ENCODE peak calls at places on chromosomes 3 and 15, in five cellular contexts. Q is caudate nucleus, L is neuronal stem cell, I is uterus, X is SJSA1. K is an unnamed sample.

GRCh38 chr3:115148142-115148790 is 1.2 kb upstream of the ZBTB20 start:
- DNase-seq in L (no peak), Q (no peak), X (no peak), I (no peak), K (no peak)

GRCh38 chr3:61452536-61452991 is 108.8 kb upstream of the PTPRG start:
- DNase-seq in L (no peak), Q (no peak), X (peak; percentile 29), I (no peak), K (no peak)

GRCh38 chr15:79004336-79004735 is 59.5 kb upstream of the CTSH start:
- DNase-seq in Q (no peak), L (no peak), X (peak; percentile 36), I (no peak), K (no peak)

GRCh38 chr3:14989943-14990753 is 42.8 kb downstream of the NR2C2 start:
- DNase-seq in L (no peak), I (no peak), Q (no peak), X (no peak), K (peak; percentile 67)

GRCh38 chr15:82999905-83000671 is 11.4 kb downstream of the C15orf40 start:
- DNase-seq in L (peak; percentile 12), X (peak; percentile 57), I (no peak), Q (no peak), K (no peak)

GRCh38 chr15:34049096-34049495 is 10.1 kb upstream of the AVEN start:
- DNase-seq in Q (no peak), X (peak; percentile 69), L (no peak), I (no peak), K (no peak)

GRCh38 chr3:17070560-17070959 is 185.8 kb downstream of the PLCL2 start:
- DNase-seq in Q (no peak), L (no peak), X (peak; percentile 31), I (no peak), K (peak; percentile 54)

GRCh38 chr3:11145888-11146287 is 8.4 kb upstream of the HRH1 start:
- DNase-seq in L (no peak), X (peak; percentile 32), Q (no peak), I (no peak), K (no peak)

GRCh38 chr3:100136921-100137320 is 22.6 kb upstream of the FILIP1L start:
- DNase-seq in L (no peak), Q (no peak), X (no peak), I (no peak), K (peak; percentile 45)

GRCh38 chr3:134315286-134316106 is 58.8 kb downstream of the AMOTL2 start:
- DNase-seq in L (no peak), Q (no peak), I (peak; percentile 83), X (peak; percentile 68), K (peak; percentile 66)

GRCh38 chr3:131711114-131711786 is 208.5 kb upstream of the MRPL3 start:
- DNase-seq in L (no peak), I (no peak), Q (no peak), X (no peak), K (no peak)

GRCh38 chr3:184428561-184429175 is 48.8 kb downstream of the CHRD start:
- DNase-seq in L (no peak), Q (no peak), X (peak; percentile 34), I (no peak), K (no peak)

GRCh38 chr15:42141795-42142667 is 14.4 kb downstream of the PLA2G4F start:
- DNase-seq in I (no peak), Q (no peak), X (no peak), L (no peak), K (no peak)

GRCh38 chr3:136141891-136142290 is 54.2 kb downstream of the MSL2 start:
- DNase-seq in X (no peak), I (no peak), Q (no peak), L (no peak), K (no peak)

GRCh38 chr3:189334064-189334920 is 162.5 kb downstream of the TPRG1 start:
- DNase-seq in X (peak; percentile 60), L (no peak), I (no peak), Q (no peak), K (no peak)

GRCh38 chr15:56667517-56667916 is 65.8 kb downstream of the ZNF280D start:
- DNase-seq in I (no peak), X (no peak), Q (no peak), L (no peak), K (no peak)

GRCh38 chr3:48088056-48088748 is 72.0 kb upstream of the MAP4 start:
- DNase-seq in L (peak; percentile 30), Q (peak; percentile 23), I (no peak), X (peak; percentile 51), K (peak; percentile 61)

GRCh38 chr3:143135150-143135549 is 15.6 kb downstream of the CHST2 start:
- DNase-seq in X (peak; percentile 74), Q (peak; percentile 2), L (no peak), I (no peak), K (no peak)

GRCh38 chr3:32432711-32433530 is 41.3 kb downstream of the CMTM7 start:
- DNase-seq in I (no peak), X (no peak), Q (no peak), L (no peak), K (no peak)

GRCh38 chr15:61216519-61216918 is 12.6 kb downstream of the RORA start:
- DNase-seq in I (no peak), Q (no peak), L (no peak), X (no peak), K (no peak)

GRCh38 chr3:160831411-160831810 is 75.4 kb downstream of the PPM1L start:
- DNase-seq in L (no peak), X (no peak), I (no peak), Q (no peak), K (no peak)

GRCh38 chr3:196554205-196554604 is 14.1 kb downstream of the WDR53 start:
- DNase-seq in I (no peak), X (no peak), Q (no peak), L (no peak), K (no peak)

GRCh38 chr3:41202834-41203345 is 3.6 kb downstream of the CTNNB1 start:
- DNase-seq in L (no peak), I (no peak), X (peak; percentile 51), Q (no peak), K (no peak)

GRCh38 chr3:39234705-39235104 is 42.3 kb upstream of the XIRP1 start:
- DNase-seq in I (no peak), L (no peak), Q (no peak), X (no peak), K (no peak)

GRCh38 chr3:102529452-102529851 is 94.6 kb downstream of the ZPLD1 start:
- DNase-seq in L (no peak), I (no peak), Q (no peak), X (no peak), K (no peak)

GRCh38 chr15:60932051-60932915 is 296.8 kb downstream of the RORA start:
- DNase-seq in X (no peak), Q (peak; percentile 15), I (no peak), L (no peak), K (no peak)

GRCh38 chr3:69791919-69792399 is 52.7 kb downstream of the MITF start:
- DNase-seq in I (no peak), X (peak; percentile 45), L (no peak), Q (no peak), K (no peak)

GRCh38 chr3:86948840-86949239 is 42.1 kb downstream of the VGLL3 start:
- DNase-seq in I (no peak), X (no peak), Q (no peak), L (no peak), K (no peak)

GRCh38 chr3:4995500-4996053 is 16.3 kb downstream of the BHLHE40 start:
- DNase-seq in L (no peak), X (peak; percentile 55), Q (no peak), I (no peak), K (no peak)

GRCh38 chr3:37453393-37454391 is 279.3 kb upstream of the LRRFIP2 start:
- DNase-seq in I (peak; percentile 29), L (peak; percentile 40), X (no peak), Q (peak; percentile 23), K (peak; percentile 82)

GRCh38 chr3:141797819-141798405 is 34.7 kb downstream of the GRK7 start:
- DNase-seq in Q (no peak), X (no peak), I (no peak), L (no peak), K (no peak)

GRCh38 chr3:141795311-141795710 is 32.1 kb downstream of the GRK7 start:
- DNase-seq in L (no peak), I (no peak), Q (no peak), X (no peak), K (no peak)

GRCh38 chr3:141795719-141796435 is 32.7 kb downstream of the GRK7 start:
- DNase-seq in X (no peak), L (no peak), I (peak; percentile 67), Q (no peak), K (no peak)

GRCh38 chr3:141797167-141797773 is 34.1 kb downstream of the GRK7 start:
- DNase-seq in X (no peak), I (peak; percentile 39), Q (peak; percentile 12), L (peak; percentile 83), K (peak; percentile 79)

GRCh38 chr3:141796436-141797166 is 33.4 kb downstream of the GRK7 start:
- DNase-seq in L (no peak), Q (no peak), X (no peak), I (no peak), K (no peak)
- H3K27ac ChIP-seq in L (peak overlapping the region; percentile 73), Q (peak overlapping the region; percentile 20), X (no peak overlapping the region), I (peak overlapping the region; percentile 85), K (peak overlapping the region; percentile 96)

GRCh38 chr3:13349823-13350222 is 70.3 kb downstream of the NUP210 start:
- DNase-seq in I (no peak), X (no peak), L (peak; percentile 58), Q (no peak), K (no peak)
- H3K27ac ChIP-seq in I (no peak overlapping the region), X (no peak overlapping the region), L (peak overlapping the region; percentile 71), Q (no peak overlapping the region), K (no peak overlapping the region)

GRCh38 chr15:100191161-100191560 is 150.6 kb downstream of the ADAMTS17 start:
- DNase-seq in I (no peak), Q (no peak), X (no peak), L (no peak), K (no peak)

GRCh38 chr15:100189849-100190248 is 151.9 kb downstream of the ADAMTS17 start:
- DNase-seq in Q (no peak), X (no peak), L (no peak), I (no peak), K (no peak)

GRCh38 chr15:100192092-100192695 is 149.6 kb downstream of the ADAMTS17 start:
- DNase-seq in Q (no peak), L (no peak), I (no peak), X (no peak), K (no peak)

GRCh38 chr15:100189319-100189718 is 152.5 kb downstream of the ADAMTS17 start:
- DNase-seq in L (no peak), I (no peak), X (no peak), Q (no peak), K (no peak)

GRCh38 chr15:100190675-100191074 is 151.1 kb downstream of the ADAMTS17 start:
- DNase-seq in L (no peak), Q (no peak), I (no peak), X (no peak), K (no peak)
- H3K27ac ChIP-seq in L (no peak overlapping the region), Q (no peak overlapping the region), I (no peak overlapping the region), X (no peak overlapping the region), K (no peak overlapping the region)

GRCh38 chr15:66833372-66833771 is 131.3 kb downstream of the SMAD6 start:
- DNase-seq in I (no peak), L (no peak), Q (no peak), X (no peak), K (no peak)

GRCh38 chr15:66831289-66831688 is 129.3 kb downstream of the SMAD6 start:
- DNase-seq in I (no peak), L (no peak), X (no peak), Q (no peak), K (no peak)

GRCh38 chr15:66833803-66834202 is 131.8 kb downstream of the SMAD6 start:
- DNase-seq in Q (no peak), I (no peak), L (no peak), X (no peak), K (no peak)

GRCh38 chr15:66831801-66832390 is 129.9 kb downstream of the SMAD6 start:
- DNase-seq in X (no peak), Q (no peak), L (no peak), I (no peak), K (no peak)

GRCh38 chr15:66832679-66833078 is 130.6 kb downstream of the SMAD6 start:
- DNase-seq in L (no peak), Q (no peak), X (no peak), I (no peak), K (no peak)
- H3K27ac ChIP-seq in L (no peak overlapping the region), Q (no peak overlapping the region), X (no peak overlapping the region), I (no peak overlapping the region), K (no peak overlapping the region)

K was measured in heart left ventricle.